ENCODE peak calls at places on chromosomes 1 and 21, in nine cellular contexts. V is MM.1S, X is HCT116, I is AG10803, Z is ovary, J is GM06990, K is psoas muscle, P is ascending aorta, M is body of pancreas. A is an unnamed sample.

GRCh38 chr1:67645495-67646144 is 39.4 kb upstream of the GADD45A start:
- DNase-seq in V (no peak), X (no peak), I (peak; percentile 33), Z (no peak), J (no peak), K (peak; percentile 67), P (no peak), M (peak; percentile 75), A (no peak)

GRCh38 chr21:25626752-25627151 is 12.3 kb upstream of the JAM2 start:
- DNase-seq in V (no peak), X (no peak), I (no peak), Z (no peak), J (no peak), K (no peak), P (no peak), M (peak; percentile 16), A (no peak)

GRCh38 chr1:67850611-67851075 is 17.4 kb upstream of the GNG12 start:
- DNase-seq in V (no peak), X (peak; percentile 69), I (peak; percentile 73), Z (peak; percentile 73), J (no peak), K (peak; percentile 87), P (peak; percentile 69), M (peak; percentile 76), A (peak; percentile 69)

GRCh38 chr1:6927626-6928025 is 142.4 kb downstream of the CAMTA1 start:
- DNase-seq in V (no peak), X (no peak), I (no peak), Z (no peak), J (no peak), K (no peak), P (no peak), M (no peak), A (no peak)

GRCh38 chr1:3469104-3469848 is 14.8 kb downstream of the ARHGEF16 start:
- DNase-seq in V (no peak), X (no peak), I (no peak), Z (no peak), J (no peak), K (no peak), P (no peak), M (no peak), A (no peak)

GRCh38 chr1:57319165-57319564 is 104.7 kb downstream of the DAB1 start:
- DNase-seq in V (no peak), X (no peak), I (peak; percentile 8), Z (no peak), J (no peak), K (no peak), P (no peak), M (no peak), A (no peak)

GRCh38 chr1:240621249-240621648 is 9.3 kb upstream of the GREM2 start:
- DNase-seq in V (no peak), X (no peak), I (no peak), Z (no peak), J (no peak), K (no peak), P (no peak), M (no peak), A (no peak)

GRCh38 chr1:78716186-78716585 is 66.6 kb downstream of the IFI44 start:
- DNase-seq in V (no peak), X (no peak), I (peak; percentile 81), Z (no peak), J (no peak), K (no peak), P (no peak), M (no peak), A (no peak)

GRCh38 chr1:91793189-91793588 is 92.8 kb downstream of the TGFBR3 start:
- DNase-seq in V (no peak), X (no peak), I (no peak), Z (no peak), J (no peak), K (no peak), P (no peak), M (no peak), A (no peak)

GRCh38 chr1:36367067-36367466 is 18.7 kb downstream of the STK40 start:
- DNase-seq in V (no peak), X (no peak), I (no peak), Z (no peak), J (no peak), K (no peak), P (no peak), M (no peak), A (no peak)

GRCh38 chr21:35394634-35395369 is 345.7 kb upstream of the RUNX1 start:
- DNase-seq in V (no peak), X (no peak), I (peak; percentile 35), Z (no peak), J (no peak), K (no peak), P (no peak), M (no peak), A (no peak)

GRCh38 chr1:113429461-113430153 is 39.3 kb downstream of the MAGI3 start:
- DNase-seq in V (peak; percentile 50), X (no peak), I (no peak), Z (no peak), J (no peak), K (no peak), P (no peak), M (no peak), A (no peak)

GRCh38 chr1:111332190-111332589 is 41.5 kb downstream of the CHIA start:
- DNase-seq in V (no peak), X (no peak), I (no peak), Z (no peak), J (peak; percentile 53), K (no peak), P (no peak), M (no peak), A (no peak)

GRCh38 chr21:41481191-41481590 is 26.8 kb downstream of the TMPRSS2 start:
- DNase-seq in V (no peak), X (no peak), I (peak; percentile 60), Z (no peak), J (no peak), K (no peak), P (no peak), M (no peak), A (no peak)

GRCh38 chr1:208154040-208154439 is 90.1 kb downstream of the PLXNA2 start:
- DNase-seq in V (no peak), X (no peak), I (no peak), Z (no peak), J (no peak), K (peak; percentile 73), P (no peak), M (no peak), A (no peak)

GRCh38 chr21:37257967-37258877 is 8.9 kb downstream of the VPS26C start:
- DNase-seq in V (no peak), X (no peak), I (peak; percentile 34), Z (peak; percentile 70), J (peak; percentile 84), K (peak; percentile 73), P (no peak), M (peak; percentile 54), A (peak; percentile 27)
- TF ChIP-seq CTCF in V (no peak), X (no peak), I (peak; percentile 0), Z (no peak), J (no peak), K (no peak), P (no peak), M (no peak), A (no peak)

GRCh38 chr1:89087241-89087640 is 22.2 kb upstream of the GBP1 start:
- DNase-seq in V (no peak), X (no peak), I (peak; percentile 34), Z (no peak), J (no peak), K (no peak), P (no peak), M (no peak), A (no peak)

GRCh38 chr1:89089962-89090361 is 25.0 kb upstream of the GBP1 start:
- DNase-seq in V (no peak), X (no peak), I (no peak), Z (no peak), J (no peak), K (no peak), P (no peak), M (no peak), A (no peak)

GRCh38 chr1:89088597-89088996 is 23.6 kb upstream of the GBP1 start:
- DNase-seq in V (no peak), X (no peak), I (no peak), Z (no peak), J (no peak), K (peak; percentile 48), P (no peak), M (no peak), A (no peak)

GRCh38 chr1:89081005-89081404 is 16.0 kb upstream of the GBP1 start:
- DNase-seq in V (peak; percentile 41), X (no peak), I (no peak), Z (no peak), J (peak; percentile 14), K (no peak), P (no peak), M (no peak), A (no peak)

DNA sequence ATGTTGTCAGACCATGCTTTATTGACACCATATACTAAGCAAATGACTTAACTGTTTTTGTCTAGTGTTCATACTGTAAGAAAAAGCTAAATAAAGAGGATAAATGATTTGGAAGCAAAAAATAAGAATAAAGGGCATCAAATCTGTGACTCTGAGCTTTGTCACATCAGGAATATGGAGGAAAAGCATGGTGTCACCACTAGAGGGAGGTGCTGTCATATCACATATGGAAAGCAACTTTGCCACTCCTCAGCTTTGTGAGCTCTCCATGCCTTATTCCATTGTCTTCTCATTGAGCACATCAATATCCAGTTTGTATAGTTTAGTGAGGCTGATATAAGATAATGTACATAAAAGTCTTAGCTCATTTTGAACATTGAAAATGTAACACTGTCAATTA is 20.8 kb upstream of the GBP1 start:
- DNase-seq in V (peak; percentile 39), X (peak; percentile 40), I (peak; percentile 69), Z (no peak), J (no peak), K (no peak), P (no peak), M (peak; percentile 24), A (peak; percentile 21)
- H3K4me3 ChIP-seq in V (no peak overlapping the region), X (no peak overlapping the region), I (no peak overlapping the region), Z (no peak overlapping the region), J (no peak overlapping the region), K (no peak overlapping the region), P (no peak overlapping the region), M (no peak overlapping the region), A (no peak overlapping the region)

DNA sequence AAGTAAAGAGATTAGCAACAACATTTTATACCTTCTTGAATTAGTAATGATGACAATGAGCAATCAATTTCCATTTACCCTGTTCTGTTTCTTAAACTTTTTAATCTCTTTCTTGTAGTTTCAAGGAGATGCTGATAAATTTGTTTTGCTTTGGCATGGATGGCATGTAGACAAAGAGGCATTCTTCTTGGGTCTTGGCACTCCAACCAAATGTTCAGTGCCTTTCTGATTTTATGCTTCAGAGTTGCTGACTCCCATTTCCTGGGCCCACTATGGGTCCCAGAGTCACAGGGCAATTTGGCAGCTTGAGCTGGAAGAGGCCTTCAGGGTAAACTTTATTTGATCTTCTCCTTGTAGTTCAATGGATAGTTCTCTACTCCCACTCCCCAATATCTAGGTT is 42.1 kb upstream of the OSBPL9 start:
- DNase-seq in V (no peak), X (no peak), I (no peak), Z (no peak), J (no peak), K (no peak), P (no peak), M (no peak), A (no peak)
- TF ChIP-seq CTCF in V (no peak), X (no peak), I (no peak), Z (no peak), J (no peak), K (no peak), P (no peak), M (no peak), A (no peak)

DNA sequence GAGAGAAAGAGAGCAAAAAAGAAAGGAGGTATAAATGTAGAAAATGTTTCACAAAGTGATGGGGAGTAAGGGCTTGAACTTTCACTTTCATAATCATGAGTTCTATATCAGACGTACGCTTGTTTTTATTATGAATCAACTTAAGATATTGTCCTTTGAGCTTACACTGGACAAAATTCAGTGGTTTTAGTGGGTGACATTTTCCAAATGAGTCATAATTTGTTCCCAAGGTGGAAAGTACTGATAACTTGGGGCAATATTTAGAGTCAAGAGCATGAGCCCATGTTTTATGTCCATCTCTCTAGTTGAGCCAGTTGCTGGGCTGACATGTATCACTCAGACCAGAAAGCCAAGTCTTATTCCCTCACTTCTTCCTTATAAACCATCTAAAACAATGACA is 161.6 kb downstream of the CHRM3 start:
- DNase-seq in V (no peak), X (no peak), I (no peak), Z (no peak), J (no peak), K (no peak), P (no peak), M (no peak), A (no peak)
- H3K4me3 ChIP-seq in V (no peak overlapping the region), X (no peak overlapping the region), I (no peak overlapping the region), Z (no peak overlapping the region), J (no peak overlapping the region), K (no peak overlapping the region), P (no peak overlapping the region), M (no peak overlapping the region), A (no peak overlapping the region)